ENCODE peak calls at places on chromosomes 4 and X, in eight cellular contexts. Y is CD8-positive, alpha-beta T cell; N is AG09309; C is cardiac muscle cell; A is right atrium auricular region; I is HFF-Myc; R is foreskin fibroblast; Q is fibroblast of pulmonary artery. J is an unnamed sample.
A peak's percentile ranks its signal among the peaks of the same experiment; 100 is the strongest.

GRCh38 chr4:124710253-124710849 is 2.2 kb downstream of the ANKRD50 start:
- DNase-seq in Y (no peak), N (no peak), C (peak; percentile 2), A (no peak), I (no peak), R (peak; percentile 20), Q (peak; percentile 35), J (no peak)

GRCh38 chrX:64456828-64457227 is 61.6 kb upstream of the MTMR8 start:
- DNase-seq in Y (no peak), N (no peak), C (no peak), A (no peak), I (no peak), R (no peak), Q (no peak), J (no peak)

GRCh38 chrX:120725874-120726273 is 96.0 kb upstream of the C1GALT1C1 start:
- DNase-seq in Y (no peak), N (no peak), C (no peak), A (no peak), I (no peak), R (no peak), Q (no peak), J (no peak)

GRCh38 chr4:63218837-63219236 is 1190.4 kb downstream of the TECRL start:
- DNase-seq in Y (no peak), N (no peak), C (no peak), A (no peak), I (no peak), R (no peak), Q (no peak), J (no peak)

GRCh38 chrX:43481601-43482000 is 174.5 kb upstream of the MAOA start:
- DNase-seq in Y (no peak), N (no peak), C (peak; percentile 41), A (no peak), I (no peak), R (no peak), Q (no peak), J (no peak)

GRCh38 chr4:8110071-8110986 is 48.3 kb downstream of the ABLIM2 start:
- DNase-seq in Y (no peak), N (no peak), C (peak; percentile 65), A (no peak), I (no peak), R (no peak), Q (peak; percentile 33), J (no peak)

GRCh38 chr4:80035336-80035735 is 37.7 kb downstream of the ANTXR2 start:
- DNase-seq in Y (no peak), N (no peak), C (peak; percentile 41), A (no peak), I (no peak), R (no peak), Q (no peak), J (no peak)

GRCh38 chr4:141458501-141458900 is 177.9 kb upstream of the IL15 start:
- DNase-seq in Y (no peak), N (no peak), C (no peak), A (no peak), I (no peak), R (peak; percentile 54), Q (no peak), J (no peak)

GRCh38 chr4:85474356-85474755 is 594 bp upstream of the ARHGAP24 start:
- DNase-seq in Y (no peak), N (no peak), C (no peak), A (no peak), I (no peak), R (no peak), Q (no peak), J (no peak)

GRCh38 chrX:10496345-10496965 is 123.9 kb downstream of the MID1 start:
- DNase-seq in Y (no peak), N (peak; percentile 63), C (no peak), A (no peak), I (no peak), R (peak; percentile 78), Q (peak; percentile 90), J (no peak)

GRCh38 chr4:184288451-184289178 is 70.9 kb upstream of the ENPP6 start:
- DNase-seq in Y (no peak), N (no peak), C (no peak), A (peak; percentile 43), I (no peak), R (no peak), Q (no peak), J (no peak)

GRCh38 chr4:149292422-149293055 is 523.1 kb downstream of the IQCM start:
- DNase-seq in Y (no peak), N (no peak), C (no peak), A (no peak), I (no peak), R (no peak), Q (peak; percentile 20), J (no peak)

GRCh38 chrX:151830911-151831310 is 81.8 kb upstream of the MAGEA4 start:
- DNase-seq in Y (no peak), N (no peak), C (no peak), A (peak; percentile 7), I (no peak), R (no peak), Q (peak; percentile 44), J (no peak)

GRCh38 chr4:124943938-124944337 is 231.4 kb upstream of the ANKRD50 start:
- DNase-seq in Y (no peak), N (no peak), C (no peak), A (no peak), I (no peak), R (no peak), Q (no peak), J (no peak)

GRCh38 chr4:128776794-128777216 is 32.7 kb upstream of the JADE1 start:
- DNase-seq in Y (no peak), N (peak; percentile 70), C (peak; percentile 85), A (peak; percentile 67), I (peak; percentile 35), R (peak; percentile 96), Q (peak; percentile 84), J (no peak)

GRCh38 chr4:111632752-111633151 is 512.5 kb upstream of the FAM241A start:
- DNase-seq in Y (no peak), N (peak; percentile 16), C (no peak), A (no peak), I (no peak), R (peak; percentile 56), Q (peak; percentile 46), J (no peak)

GRCh38 chr4:111630705-111631104 is 514.5 kb upstream of the FAM241A start:
- DNase-seq in Y (no peak), N (peak; percentile 13), C (peak; percentile 25), A (no peak), I (no peak), R (peak; percentile 59), Q (peak; percentile 51), J (no peak)

GRCh38 chr4:111628437-111628836 is 516.8 kb upstream of the FAM241A start:
- DNase-seq in Y (no peak), N (no peak), C (no peak), A (no peak), I (no peak), R (no peak), Q (no peak), J (no peak)

GRCh38 chr4:111633663-111634266 is 511.5 kb upstream of the FAM241A start:
- DNase-seq in Y (no peak), N (no peak), C (no peak), A (no peak), I (no peak), R (no peak), Q (no peak), J (no peak)

DNA sequence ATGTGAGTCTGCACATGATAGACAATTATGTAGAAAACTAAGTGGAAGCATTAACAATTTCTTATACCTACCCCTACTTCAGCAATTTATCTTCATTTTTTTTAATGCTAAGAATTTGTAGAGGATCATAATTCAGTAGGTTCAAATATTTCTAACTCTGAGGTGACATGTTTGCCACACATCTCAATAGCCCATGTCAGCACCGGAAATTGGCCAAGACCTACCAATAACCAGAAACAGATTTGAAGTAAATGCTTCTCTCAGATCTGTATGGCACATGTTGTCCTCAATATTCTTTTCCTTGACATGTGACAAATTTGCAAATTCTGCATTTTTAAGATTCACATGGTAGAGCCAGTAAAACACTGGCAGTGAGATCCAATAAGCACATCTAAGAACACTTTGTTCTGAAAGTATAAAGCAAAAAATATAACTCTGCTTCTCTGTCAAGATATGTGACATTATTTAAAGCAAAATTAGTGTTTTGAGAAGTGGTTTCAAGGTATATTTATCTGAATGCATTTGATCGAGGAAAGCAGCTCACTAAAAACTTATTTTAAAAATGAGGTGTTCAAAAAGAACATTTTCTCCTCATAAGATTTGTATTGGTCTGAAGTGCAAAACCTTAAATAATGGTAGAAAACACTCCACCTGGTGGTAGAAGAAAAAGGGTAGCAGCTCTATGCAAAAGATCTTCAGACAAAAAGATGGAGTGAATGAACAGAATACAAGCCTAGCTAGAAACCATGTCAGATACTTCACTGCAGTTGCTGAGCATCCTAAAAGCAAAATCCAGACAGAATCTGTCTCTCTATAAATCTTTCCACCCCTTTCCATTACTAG is 513.9 kb upstream of the FAM241A start:
- DNase-seq in Y (no peak), N (peak; percentile 7), C (peak; percentile 39), A (no peak), I (no peak), R (peak; percentile 61), Q (peak; percentile 37), J (no peak)
- TF ChIP-seq CTCF in Y (no peak), N (peak; percentile 53), C (peak; percentile 53), A (peak; percentile 46), I (peak; percentile 41), R (peak; percentile 54), Q (peak; percentile 62), J (peak; percentile 28)

GRCh38 chr4:97150966-97151365 is 992.3 kb downstream of the STPG2 start:
- DNase-seq in Y (no peak), N (no peak), C (no peak), A (no peak), I (no peak), R (no peak), Q (no peak), J (no peak)
- TF ChIP-seq CTCF in Y (no peak), N (no peak), C (no peak), A (no peak), I (no peak), R (no peak), Q (no peak), J (no peak)

GRCh38 chrX:68492583-68492982 is 6.3 kb upstream of the YIPF6 start:
- DNase-seq in Y (no peak), N (no peak), C (no peak), A (no peak), I (no peak), R (no peak), Q (no peak), J (no peak)

GRCh38 chrX:68488657-68489056 is 10.2 kb upstream of the YIPF6 start:
- DNase-seq in Y (no peak), N (no peak), C (no peak), A (no peak), I (no peak), R (no peak), Q (no peak), J (no peak)

GRCh38 chrX:68487254-68487653 is 11.6 kb upstream of the YIPF6 start:
- DNase-seq in Y (no peak), N (no peak), C (no peak), A (no peak), I (no peak), R (no peak), Q (no peak), J (no peak)

GRCh38 chrX:68487924-68488323 is 10.9 kb upstream of the YIPF6 start:
- DNase-seq in Y (no peak), N (no peak), C (no peak), A (no peak), I (no peak), R (no peak), Q (no peak), J (no peak)

GRCh38 chrX:68490644-68491043 is 8.2 kb upstream of the YIPF6 start:
- DNase-seq in Y (no peak), N (no peak), C (peak; percentile 8), A (no peak), I (no peak), R (peak; percentile 10), Q (peak; percentile 39), J (no peak)
- TF ChIP-seq CTCF in Y (no peak), N (peak; percentile 43), C (peak; percentile 45), A (peak; percentile 34), I (peak; percentile 25), R (peak; percentile 34), Q (peak; percentile 52), J (no peak)

GRCh38 chr4:138555107-138555506 is 313.0 kb upstream of the SLC7A11 start:
- DNase-seq in Y (no peak), N (no peak), C (no peak), A (no peak), I (no peak), R (no peak), Q (no peak), J (no peak)
- TF ChIP-seq CTCF in Y (no peak), N (no peak), C (peak; percentile 2), A (no peak), I (no peak), R (no peak), Q (no peak), J (no peak)